ENCODE peak calls at places on chromosomes 4 and X, in six cellular contexts. T is IMR-90, Z is heart left ventricle, G is body of pancreas, F is endothelial cell of umbilical vein, U is K562. A is an unnamed sample. For H3K36me3, the result is how much of the 10 kb centered on the place peaks cover.

GRCh38 chr4:169335331-169335730 is 64.6 kb upstream of the SH3RF1 start:
- DNase-seq in U (no peak), F (no peak), G (no peak), T (peak), Z (no peak), A (no peak)

GRCh38 chr4:24003926-24004325 is 114.1 kb upstream of the PPARGC1A start:
- DNase-seq in T (peak), Z (no peak), F (no peak), U (no peak), G (no peak), A (no peak)

GRCh38 chrX:131227608-131228007 is 61.5 kb downstream of the IGSF1 start:
- DNase-seq in G (no peak), T (no peak), F (no peak), U (no peak), Z (no peak), A (no peak)

GRCh38 chr4:5808081-5808741 is 84.7 kb downstream of the CRMP1 start:
- DNase-seq in U (no peak), Z (no peak), T (peak), G (no peak), F (peak), A (no peak)

GRCh38 chr4:138627096-138627495 is 384.9 kb upstream of the SLC7A11 start:
- DNase-seq in T (peak), F (no peak), G (no peak), Z (no peak), U (no peak), A (no peak)

GRCh38 chrX:13747836-13748235 is 13.3 kb downstream of the OFD1 start:
- DNase-seq in U (peak), G (peak), T (peak), Z (no peak), F (peak), A (peak)

GRCh38 chrX:95885074-95885473 is 799.6 kb upstream of the DIAPH2 start:
- DNase-seq in F (peak), Z (peak), U (no peak), T (no peak), G (no peak), A (peak)

GRCh38 chr4:2281575-2282343 is 19.9 kb upstream of the MXD4 start:
- DNase-seq in U (no peak), F (no peak), G (no peak), Z (no peak), T (no peak), A (no peak)

GRCh38 chrX:71128915-71129765 is 10.7 kb downstream of the MED12 start:
- DNase-seq in F (peak), G (peak), U (peak), T (peak), Z (peak), A (peak)

GRCh38 chr4:41050116-41050515 is 164.2 kb downstream of the APBB2 start:
- DNase-seq in T (no peak), U (no peak), G (no peak), Z (no peak), F (no peak), A (no peak)

GRCh38 chrX:38061335-38061734 is 55.0 kb downstream of the SYTL5 start:
- DNase-seq in G (no peak), Z (no peak), U (peak), F (peak), T (peak), A (no peak)

GRCh38 chrX:154332561-154332960 is 37.0 kb downstream of the TKTL1 start:
- DNase-seq in F (no peak), G (no peak), T (no peak), U (no peak), Z (no peak), A (no peak)

GRCh38 chr4:15232725-15233597 is 194.9 kb upstream of the C1QTNF7 start:
- DNase-seq in T (peak), G (no peak), Z (no peak), F (peak), U (no peak), A (no peak)

GRCh38 chr4:154528866-154529265 is 21.3 kb downstream of the PLRG1 start:
- DNase-seq in Z (no peak), T (no peak), F (no peak), G (no peak), U (no peak), A (no peak)

GRCh38 chr4:182788197-182788596 is 129.0 kb downstream of the DCTD start:
- DNase-seq in Z (no peak), T (no peak), G (no peak), U (no peak), F (no peak), A (no peak)

GRCh38 chr4:145523117-145523516 is 41.5 kb downstream of the SMAD1 start:
- DNase-seq in Z (no peak), G (no peak), U (no peak), T (peak), F (no peak), A (no peak)

GRCh38 chr4:114497116-114497515 is 101.5 kb upstream of the UGT8 start:
- DNase-seq in T (no peak), F (no peak), G (no peak), Z (no peak), U (no peak), A (no peak)

GRCh38 chr4:22515888-22516541 is at the start of gene ADGRA3:
- DNase-seq in F (peak), U (peak), Z (peak), G (peak), T (peak), A (peak)

GRCh38 chr4:145643295-145643694 is 24.1 kb downstream of the MMAA start:
- DNase-seq in U (no peak), T (no peak), F (no peak), Z (no peak), G (no peak), A (no peak)

GRCh38 chrX:105829006-105829405 is 6.7 kb downstream of the NRK start:
- DNase-seq in T (peak), Z (no peak), U (no peak), G (no peak), F (peak), A (no peak)

GRCh38 chr4:16001484-16001858 is 38.5 kb upstream of the FGFBP2 start:
- DNase-seq in T (peak), F (peak), G (peak), Z (peak), U (peak), A (peak)

GRCh38 chr4:162891788-162892707 is 274.6 kb downstream of the NAF1 start:
- DNase-seq in U (no peak), T (no peak), Z (no peak), G (no peak), F (no peak), A (no peak)

GRCh38 chrX:38871129-38872029 is 70.1 kb downstream of the MID1IP1 start:
- DNase-seq in U (no peak), G (no peak), F (no peak), T (no peak), Z (no peak), A (no peak)

GRCh38 chr4:2292679-2293108 is 30.8 kb upstream of the MXD4 start:
- DNase-seq in U (no peak), F (no peak), G (no peak), Z (no peak), T (peak), A (no peak)

GRCh38 chrX:108268434-108269080 is 169.7 kb downstream of the COL4A6 start:
- DNase-seq in Z (no peak), G (peak), F (peak), U (no peak), T (no peak), A (no peak)

GRCh38 chr4:24001945-24002640 is 112.2 kb upstream of the PPARGC1A start:
- DNase-seq in Z (no peak), G (no peak), F (no peak), T (no peak), U (no peak), A (no peak)

GRCh38 chr4:171896426-171896825 is 83.2 kb downstream of the GALNTL6 start:
- DNase-seq in U (no peak), G (no peak), Z (no peak), T (no peak), F (no peak), A (no peak)

GRCh38 chr4:88747351-88747750 is 49.7 kb upstream of the NAP1L5 start:
- DNase-seq in G (no peak), T (no peak), Z (no peak), U (no peak), F (no peak), A (no peak)

GRCh38 chrX:15547356-15547755 is 46.7 kb downstream of the BMX start:
- DNase-seq in U (no peak), G (no peak), Z (no peak), T (no peak), F (no peak), A (no peak)

GRCh38 chr4:147195386-147195785 is 249.7 kb upstream of the TTC29 start:
- DNase-seq in T (peak), G (no peak), Z (no peak), F (no peak), U (no peak), A (no peak)

GRCh38 chr4:83221897-83222441 is 62.6 kb downstream of the COQ2 start:
- DNase-seq in G (no peak), T (no peak), Z (no peak), U (no peak), F (no peak), A (no peak)

GRCh38 chr4:86565641-86566040 is 28.5 kb upstream of the PTPN13 start:
- DNase-seq in F (no peak), Z (no peak), T (no peak), G (no peak), U (no peak), A (no peak)

GRCh38 chr4:156754832-156755570 is 216.6 kb downstream of the PDGFC start:
- DNase-seq in T (no peak), G (no peak), Z (no peak), U (no peak), F (no peak), A (no peak)

GRCh38 chr4:153232768-153233167 is 28.5 kb downstream of the TRIM2 start:
- DNase-seq in F (no peak), U (peak), G (peak), T (no peak), Z (peak), A (no peak)

GRCh38 chrX:49059209-49060191 is 701 bp downstream of the CCDC120 start:
- DNase-seq in U (peak), F (no peak), G (peak), Z (no peak), T (no peak), A (no peak)

GRCh38 chrX:49061490-49061889 is 2.7 kb downstream of the CCDC120 start:
- DNase-seq in U (no peak), Z (no peak), G (no peak), F (no peak), T (no peak), A (no peak)

GRCh38 chrX:49061916-49062315 is 3.1 kb downstream of the CCDC120 start:
- DNase-seq in G (no peak), Z (no peak), U (no peak), F (no peak), T (no peak), A (no peak)

GRCh38 chrX:49060914-49061313 is 2.1 kb downstream of the CCDC120 start:
- DNase-seq in U (no peak), F (no peak), G (no peak), Z (no peak), T (no peak), A (no peak)

GRCh38 chrX:49058794-49059193 is at the start of gene CCDC120:
- DNase-seq in T (no peak), G (peak), Z (no peak), F (no peak), U (no peak), A (no peak)
- TF ChIP-seq POLR2A in T (no peak), G (peak), Z (no peak), F (no peak), U (no peak), A (no peak)

GRCh38 chr4:158268553-158268952 is 58.3 kb downstream of the TMEM144 start:
- DNase-seq in G (no peak), F (no peak), Z (no peak), U (no peak), T (no peak), A (no peak)
- TF ChIP-seq CTCF in G (no peak), F (no peak), Z (no peak), U (no peak), T (no peak), A (no peak)

DNA sequence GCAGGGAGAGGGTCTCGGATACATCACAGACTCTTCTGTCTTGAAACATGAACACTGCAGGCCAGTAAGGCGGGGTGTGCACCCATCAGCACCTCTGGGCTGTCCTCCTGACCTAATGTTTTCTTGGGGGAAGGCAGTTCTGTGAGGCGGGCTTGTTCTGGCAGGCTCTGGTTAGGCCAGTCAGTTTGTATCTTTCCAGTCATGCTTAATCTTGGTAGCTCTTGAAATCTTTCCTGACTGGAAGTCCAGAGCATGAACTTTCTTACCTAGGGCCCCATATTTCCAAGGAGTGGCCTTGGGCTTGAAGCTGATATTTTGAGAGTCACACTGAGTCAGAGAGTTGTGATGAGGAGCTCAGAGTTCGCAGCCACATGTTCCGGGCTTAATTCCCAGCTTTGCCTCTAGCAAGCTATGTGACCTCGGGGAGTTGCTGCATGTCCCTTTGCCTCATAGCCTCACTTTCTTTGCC is 54.2 kb upstream of the RASSF6 start:
- DNase-seq in G (peak), F (no peak), T (peak), Z (peak), U (no peak), A (no peak)
- H3K36me3 ChIP-seq in G (under half), F (under half), T (under half), Z (under half), U (under half), A (under half)

DNA sequence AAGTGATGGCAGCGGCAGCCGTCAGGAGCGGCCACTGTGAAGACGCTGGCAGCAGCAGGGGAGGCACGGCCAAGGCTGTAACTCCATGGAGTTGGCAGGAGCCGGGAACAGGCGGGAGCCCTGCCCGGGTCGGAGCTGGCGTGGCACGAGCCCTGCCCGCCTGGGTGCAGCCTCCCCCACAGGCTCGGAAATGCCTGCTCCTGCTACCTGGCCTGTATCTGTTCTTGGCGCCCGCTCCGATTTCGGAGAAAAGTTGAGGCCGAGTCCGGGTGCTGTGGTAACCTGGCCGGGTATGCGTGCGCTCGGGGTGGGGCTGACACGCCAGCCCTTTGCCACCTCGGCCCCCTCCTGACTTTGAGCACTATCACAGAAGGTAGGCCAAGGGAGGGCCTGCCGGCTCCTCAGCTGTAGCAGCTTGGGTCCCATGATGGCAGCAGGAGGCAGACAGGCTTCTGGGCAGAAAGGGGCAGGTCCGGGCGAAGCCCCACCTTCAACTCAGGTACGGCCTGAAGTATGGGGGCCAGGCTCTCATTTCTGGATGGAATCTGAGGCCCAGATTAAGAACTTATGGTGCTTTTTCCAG is 51.2 kb upstream of the SHISA3 start:
- DNase-seq in G (no peak), Z (no peak), U (no peak), T (no peak), F (no peak), A (no peak)
- TF ChIP-seq POLR2A in G (no peak), Z (no peak), U (no peak), T (no peak), F (no peak), A (no peak)

A was measured in testis.